ENCODE peak calls at places on chromosomes 4 and X, in ten cellular contexts. V is tibial nerve, X is fibroblast of pulmonary artery, A is AG10803, O is AG04449, N is fibroblast of the aortic adventitia, J is endodermal cell, W is A549, U is body of pancreas, H is stomach. C is an unnamed sample.

GRCh38 chr4:76779740-76780459 is 118.0 kb downstream of the SOWAHB start:
- DNase-seq in V (no peak), X (no peak), A (no peak), O (no peak), N (peak; percentile 25), J (peak; percentile 24), W (no peak), U (no peak), H (no peak), C (peak; percentile 41)

GRCh38 chr4:12116009-12116542 is 687.4 kb upstream of the HS3ST1 start:
- DNase-seq in V (no peak), X (no peak), A (no peak), O (no peak), N (no peak), J (no peak), W (no peak), U (no peak), H (no peak), C (no peak)

GRCh38 chr4:143252478-143252877 is 67.8 kb downstream of the USP38 start:
- DNase-seq in V (no peak), X (no peak), A (no peak), O (no peak), N (no peak), J (no peak), W (no peak), U (no peak), H (no peak), C (no peak)

GRCh38 chrX:72713130-72713529 is 976 bp downstream of the PHKA1 start:
- DNase-seq in V (no peak), X (no peak), A (no peak), O (no peak), N (peak; percentile 2), J (no peak), W (no peak), U (no peak), H (no peak), C (no peak)

GRCh38 chrX:27078371-27078770 is 384.8 kb downstream of the PPP4R3C start:
- DNase-seq in V (no peak), X (no peak), A (no peak), O (no peak), N (peak; percentile 22), J (no peak), W (no peak), U (no peak), H (no peak), C (no peak)

GRCh38 chrX:46208225-46208854 is 336.9 kb downstream of the ZNF674 start:
- DNase-seq in V (no peak), X (peak; percentile 3), A (peak; percentile 75), O (no peak), N (peak; percentile 8), J (no peak), W (no peak), U (no peak), H (no peak), C (no peak)

GRCh38 chr4:38111717-38112116 is 151.5 kb downstream of the PTTG2 start:
- DNase-seq in V (no peak), X (no peak), A (no peak), O (no peak), N (no peak), J (no peak), W (no peak), U (no peak), H (no peak), C (no peak)

GRCh38 chr4:6232836-6233785 is 32.8 kb upstream of the JAKMIP1 start:
- DNase-seq in V (no peak), X (no peak), A (no peak), O (no peak), N (no peak), J (peak; percentile 50), W (no peak), U (no peak), H (peak; percentile 13), C (no peak)

GRCh38 chr4:118927976-118928375 is 39.3 kb downstream of the SYNPO2 start:
- DNase-seq in V (no peak), X (peak; percentile 38), A (no peak), O (no peak), N (peak; percentile 25), J (no peak), W (no peak), U (peak; percentile 37), H (peak; percentile 28), C (no peak)

GRCh38 chr4:15021946-15022345 is 19.7 kb downstream of the CPEB2 start:
- DNase-seq in V (no peak), X (no peak), A (no peak), O (no peak), N (no peak), J (no peak), W (no peak), U (no peak), H (no peak), C (no peak)

GRCh38 chr4:73420615-73421014 is 15.4 kb upstream of the AFP start:
- DNase-seq in V (no peak), X (no peak), A (no peak), O (no peak), N (no peak), J (no peak), W (no peak), U (no peak), H (no peak), C (no peak)

GRCh38 chr4:173538148-173538902 is 8.3 kb upstream of the HAND2 start:
- DNase-seq in V (no peak), X (no peak), A (peak; percentile 15), O (no peak), N (peak; percentile 49), J (peak; percentile 75), W (no peak), U (no peak), H (no peak), C (no peak)

GRCh38 chr4:25397305-25397704 is 20.2 kb downstream of the ANAPC4 start:
- DNase-seq in V (no peak), X (no peak), A (no peak), O (no peak), N (no peak), J (no peak), W (no peak), U (no peak), H (no peak), C (no peak)

GRCh38 chrX:45851434-45851991 is 650.8 kb upstream of the DIPK2B start:
- DNase-seq in V (no peak), X (no peak), A (peak; percentile 13), O (no peak), N (no peak), J (peak; percentile 82), W (peak; percentile 50), U (no peak), H (peak; percentile 38), C (no peak)

GRCh38 chr4:40377462-40378385 is 42.6 kb downstream of the CHRNA9 start:
- DNase-seq in V (no peak), X (peak; percentile 13), A (peak; percentile 33), O (no peak), N (no peak), J (no peak), W (no peak), U (no peak), H (no peak), C (no peak)

GRCh38 chr4:76199664-76200211 is 13.9 kb downstream of the SCARB2 start:
- DNase-seq in V (no peak), X (peak; percentile 51), A (no peak), O (no peak), N (no peak), J (peak; percentile 55), W (no peak), U (peak; percentile 62), H (peak; percentile 43), C (no peak)

DNA sequence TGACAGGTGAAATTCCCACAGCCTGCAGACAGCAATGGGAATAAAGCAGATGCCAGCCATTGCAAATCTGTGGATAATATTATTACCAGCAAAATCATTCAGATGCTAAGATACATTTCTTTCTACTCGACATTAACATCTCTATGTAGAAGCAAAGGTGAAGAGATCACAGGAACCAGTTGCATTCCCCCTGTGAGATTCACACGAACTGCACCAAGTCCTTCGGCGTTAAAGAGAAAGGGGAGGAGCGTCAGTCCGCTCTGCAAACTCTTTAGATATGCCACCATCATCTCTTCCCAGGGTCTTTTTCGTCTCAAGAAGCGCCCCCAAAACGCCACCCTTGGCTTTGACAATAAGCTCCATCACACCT is 1.9 kb downstream of the NEUROG2 start:
- DNase-seq in V (no peak), X (no peak), A (no peak), O (no peak), N (no peak), J (peak; percentile 64), W (no peak), U (no peak), H (no peak), C (no peak)
- H3K4me3 ChIP-seq in V (no peak overlapping the region), X (no peak overlapping the region), A (no peak overlapping the region), O (no peak overlapping the region), N (no peak overlapping the region), J (peak overlapping the region; percentile 81), W (peak overlapping the region; percentile 59), U (no peak overlapping the region), H (peak overlapping the region; percentile 65), C (no peak overlapping the region)

GRCh38 chrX:131795442-131796229 is 227.5 kb upstream of the STK26 start:
- DNase-seq in V (no peak), X (no peak), A (no peak), O (no peak), N (no peak), J (no peak), W (no peak), U (peak; percentile 59), H (peak; percentile 59), C (no peak)
- H3K4me3 ChIP-seq in V (no peak overlapping the region), X (no peak overlapping the region), A (no peak overlapping the region), O (no peak overlapping the region), N (no peak overlapping the region), J (no peak overlapping the region), W (no peak overlapping the region), U (no peak overlapping the region), H (peak overlapping the region; percentile 29), C (no peak overlapping the region)

DNA sequence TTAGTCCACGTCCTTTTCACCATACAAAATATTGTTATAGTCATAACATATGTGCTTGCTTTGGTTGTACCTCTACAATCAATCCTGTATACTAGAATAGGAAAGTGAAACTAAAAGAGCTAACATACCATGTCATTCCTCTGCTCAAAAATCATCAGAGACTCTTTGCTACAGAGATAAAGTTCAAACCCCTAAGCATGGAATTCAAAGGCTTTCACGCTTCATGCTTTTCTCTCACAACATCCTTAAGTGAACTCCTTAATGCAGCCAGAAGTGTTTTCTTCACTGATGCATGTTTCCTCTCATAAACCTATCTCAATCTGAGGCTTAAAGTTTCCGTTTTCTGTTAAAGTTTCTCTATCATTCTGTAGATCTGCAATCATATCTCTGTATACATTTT is 744.6 kb upstream of the IGFBP7 start:
- DNase-seq in V (no peak), X (no peak), A (no peak), O (no peak), N (no peak), J (no peak), W (no peak), U (no peak), H (no peak), C (no peak)
- H3K4me3 ChIP-seq in V (no peak overlapping the region), X (no peak overlapping the region), A (no peak overlapping the region), O (no peak overlapping the region), N (no peak overlapping the region), J (no peak overlapping the region), W (no peak overlapping the region), U (no peak overlapping the region), H (no peak overlapping the region), C (no peak overlapping the region)

DNA sequence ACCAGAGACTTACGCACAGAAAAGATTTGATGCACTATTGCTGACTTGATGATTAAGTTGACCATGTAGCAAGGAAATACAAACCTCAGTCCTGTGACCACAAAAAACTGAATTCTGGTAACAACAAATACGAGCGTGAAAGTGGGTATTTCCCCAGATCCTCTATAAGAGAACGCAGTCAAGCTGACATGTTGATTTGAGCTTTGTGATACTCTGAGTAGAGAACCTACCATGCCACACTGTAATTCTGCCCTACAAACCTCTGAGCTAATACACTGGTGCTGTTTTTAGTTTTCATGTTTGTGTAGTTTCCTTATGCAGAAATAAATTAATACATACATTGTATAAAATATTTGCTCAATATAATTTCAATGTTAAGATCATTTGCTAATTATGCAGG is 565.6 kb upstream of the EPHA5 start:
- DNase-seq in V (no peak), X (no peak), A (no peak), O (no peak), N (no peak), J (no peak), W (no peak), U (no peak), H (no peak), C (no peak)
- H3K4me3 ChIP-seq in V (no peak overlapping the region), X (no peak overlapping the region), A (no peak overlapping the region), O (no peak overlapping the region), N (no peak overlapping the region), J (no peak overlapping the region), W (no peak overlapping the region), U (no peak overlapping the region), H (no peak overlapping the region), C (no peak overlapping the region)